ENCODE peak calls at places on chromosomes 13 and 19, in four cellular contexts. V, U, J and P are unnamed samples.

GRCh38 chr13:21319869-21320641 is 139.0 kb downstream of the ZDHHC20 start:
- DNase-seq in V (no peak), U (no peak), J (no peak), P (no peak)

GRCh38 chr13:71712988-71713653 is 153.9 kb downstream of the DACH1 start:
- DNase-seq in V (no peak), U (peak), J (no peak), P (peak)

GRCh38 chr13:28657784-28658538 is 969 bp upstream of the POMP start:
- DNase-seq in V (peak), U (no peak), J (no peak), P (no peak)

GRCh38 chr13:86563308-86563707 is 764.1 kb upstream of the SLITRK6 start:
- DNase-seq in V (no peak), U (no peak), J (no peak), P (no peak)

GRCh38 chr19:35211545-35212230 is 16.9 kb downstream of the FAM187B start:
- DNase-seq in V (no peak), U (peak), J (no peak), P (no peak)

GRCh38 chr13:83248751-83249150 is 633.5 kb downstream of the SLITRK1 start:
- DNase-seq in V (no peak), U (no peak), J (no peak), P (no peak)

GRCh38 chr13:31050486-31051400 is 111.0 kb downstream of the HSPH1 start:
- DNase-seq in V (no peak), U (no peak), J (peak), P (no peak)

GRCh38 chr19:11096210-11096841 is 7.1 kb downstream of the LDLR start:
- DNase-seq in V (peak), U (no peak), J (no peak), P (no peak)

GRCh38 chr19:46081928-46082727 is 41.3 kb upstream of the IGFL4 start:
- DNase-seq in V (peak), U (peak), J (peak), P (no peak)

GRCh38 chr13:41136396-41137031 is 3.9 kb upstream of the KBTBD6 start:
- DNase-seq in V (no peak), U (no peak), J (peak), P (no peak)

GRCh38 chr13:99395436-99395835 is 88.2 kb upstream of the GPR183 start:
- DNase-seq in V (no peak), U (no peak), J (no peak), P (no peak)

GRCh38 chr19:29040951-29041350 is 172.0 kb downstream of the UQCRFS1 start:
- DNase-seq in V (no peak), U (no peak), J (no peak), P (peak)

GRCh38 chr13:114017028-114017630 is 43.3 kb upstream of the C13orf46 start:
- DNase-seq in V (no peak), U (no peak), J (no peak), P (peak)

GRCh38 chr19:54189020-54189667 is at the start of gene MBOAT7:
- DNase-seq in V (no peak), U (no peak), J (peak), P (no peak)

GRCh38 chr19:54188224-54188871 is 1.0 kb downstream of the MBOAT7 start:
- DNase-seq in V (no peak), U (no peak), J (peak), P (peak)

GRCh38 chr19:54189668-54190502 is 505 bp upstream of the MBOAT7 start:
- DNase-seq in V (peak), U (peak), J (peak), P (peak)

GRCh38 chr19:54186351-54186750 is 3.0 kb downstream of the MBOAT7 start:
- DNase-seq in V (no peak), U (no peak), J (no peak), P (no peak)

GRCh38 chr19:54186934-54187381 is 2.4 kb downstream of the MBOAT7 start:
- DNase-seq in V (no peak), U (no peak), J (peak), P (no peak)
- TF ChIP-seq CREB1 in V (no peak), U (no peak), J (no peak), P (no peak)

DNA sequence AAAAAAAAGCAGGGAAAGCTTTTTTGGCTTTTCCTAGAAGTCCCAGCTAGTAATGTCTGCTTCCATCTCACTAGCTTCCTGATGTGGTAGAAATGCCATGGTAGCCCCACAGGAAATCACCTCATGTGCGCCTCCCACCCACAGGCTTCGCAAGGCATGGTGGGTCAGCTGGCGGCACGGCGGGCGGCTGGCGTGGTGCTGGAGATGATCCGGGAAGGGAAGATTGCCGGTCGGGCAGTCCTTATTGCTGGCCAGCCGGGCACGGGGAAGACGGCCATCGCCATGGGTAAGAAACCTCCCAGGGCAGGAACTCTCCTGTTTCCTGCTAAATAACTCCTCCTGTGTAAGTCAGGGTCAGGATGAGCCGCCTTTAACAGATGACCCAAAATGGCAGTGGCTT is 10.4 kb downstream of the RUVBL2 start:
- DNase-seq in V (no peak), U (no peak), J (no peak), P (no peak)
- TF ChIP-seq TCF7 in V (no peak), U (no peak), J (no peak), P (no peak)

DNA sequence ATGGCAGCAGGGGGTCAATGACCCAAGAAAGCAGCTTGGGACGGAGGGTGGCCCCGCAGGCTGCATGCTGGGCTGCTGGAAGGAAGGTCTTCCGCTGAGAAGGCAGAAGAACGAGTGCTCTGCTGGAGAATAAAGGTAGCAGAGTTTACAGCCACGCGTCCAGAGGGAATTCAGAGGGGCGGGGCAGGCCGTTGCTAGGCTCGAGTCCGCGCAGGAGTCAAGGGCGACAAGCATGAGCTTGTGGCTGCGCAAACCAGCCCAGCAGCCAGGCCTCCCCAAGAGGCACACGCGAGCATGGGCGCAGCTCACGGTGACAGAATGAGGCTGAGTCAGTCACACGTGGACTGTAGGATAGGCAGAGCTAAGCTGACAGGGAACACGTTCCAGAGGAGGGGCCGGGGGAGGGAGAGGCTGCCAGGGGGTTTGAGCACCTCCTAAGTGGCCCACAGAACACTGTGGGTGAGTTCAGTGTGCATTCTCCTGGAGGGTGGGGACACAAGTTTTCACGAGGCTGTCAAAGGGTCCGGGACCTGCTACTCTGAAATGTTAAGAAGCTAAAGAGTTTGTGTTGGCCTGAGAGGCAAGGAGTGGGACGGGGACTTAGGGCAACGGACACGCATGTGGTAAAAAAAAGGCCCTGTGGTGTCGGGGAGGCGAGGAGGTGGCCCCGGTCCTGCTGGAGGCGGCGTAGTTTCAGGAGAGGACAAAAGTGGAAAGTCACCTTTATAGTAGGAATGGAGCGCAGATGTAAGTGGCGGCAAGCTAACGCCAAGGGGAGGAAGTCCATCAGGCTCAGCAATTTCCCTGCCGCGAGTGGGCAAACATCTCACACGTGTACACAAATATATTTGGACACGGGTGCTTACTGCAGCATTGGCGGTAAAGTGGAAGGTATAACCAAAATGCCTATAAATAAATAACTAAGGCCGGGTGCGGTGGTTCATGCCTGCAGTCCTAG is 17.7 kb downstream of the RFX2 start:
- DNase-seq in V (no peak), U (peak), J (peak), P (peak)
- TF ChIP-seq ATF3 in V (no peak), U (no peak), J (peak), P (no peak)

DNA sequence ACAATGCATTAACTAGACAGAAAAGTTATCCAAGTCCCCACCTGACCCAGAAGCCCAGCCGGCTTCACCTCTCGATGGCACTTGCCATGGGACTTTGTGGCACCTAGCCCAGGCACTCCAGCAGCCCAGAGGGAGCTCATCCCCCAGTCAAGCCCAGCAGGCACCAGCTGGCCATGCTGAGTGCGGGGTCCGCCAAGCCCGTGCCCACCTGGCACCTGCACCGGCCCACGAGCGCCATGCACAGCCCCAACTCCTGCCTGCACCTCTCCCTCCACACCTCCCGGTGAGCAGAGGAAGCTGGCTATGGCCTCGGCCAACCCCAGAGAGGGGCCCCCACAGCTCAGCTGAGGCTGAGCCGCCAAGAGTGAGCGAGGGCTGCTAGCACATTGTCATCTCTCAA is 1759.1 kb downstream of the OLFM4 start:
- DNase-seq in V (no peak), U (no peak), J (no peak), P (no peak)
- TF ChIP-seq CREB1 in V (no peak), U (no peak), J (no peak), P (no peak)

GRCh38 chr19:48779636-48780035 is 24.3 kb downstream of the FGF21 start:
- DNase-seq in V (no peak), U (no peak), J (peak), P (no peak)

GRCh38 chr19:48784527-48784926 is 26.3 kb downstream of the BCAT2 start:
- DNase-seq in V (no peak), U (no peak), J (peak), P (no peak)

GRCh38 chr19:48777720-48778119 is 22.4 kb downstream of the FGF21 start:
- DNase-seq in V (no peak), U (no peak), J (no peak), P (no peak)

GRCh38 chr19:48777139-48777538 is 21.8 kb downstream of the FGF21 start:
- DNase-seq in V (no peak), U (no peak), J (no peak), P (no peak)

GRCh38 chr19:48780684-48781391 is 25.5 kb downstream of the FGF21 start:
- DNase-seq in V (peak), U (peak), J (peak), P (no peak)
- TF ChIP-seq TCF7 in V (no peak), U (peak), J (peak), P (no peak)

GRCh38 chr13:39866722-39867121 is 211.3 kb downstream of the COG6 start:
- DNase-seq in V (no peak), U (no peak), J (no peak), P (no peak)
- TF ChIP-seq ATF3 in V (no peak), U (no peak), J (no peak), P (no peak)

GRCh38 chr13:68535329-68535728 is 1305.2 kb upstream of the PCDH9 start:
- DNase-seq in V (no peak), U (no peak), J (no peak), P (no peak)
- TF ChIP-seq CREB1 in V (no peak), U (no peak), J (no peak), P (no peak)

GRCh38 chr19:799076-799881 is 2.0 kb downstream of the PTBP1 start:
- DNase-seq in V (no peak), U (peak), J (peak), P (no peak)
- TF ChIP-seq TCF7 in V (no peak), U (no peak), J (no peak), P (no peak)